ENCODE peak calls at places on chromosomes 11 and 22, in four cellular contexts. One of them, this sample, is unnamed.

GRCh38 chr11:34243620-34244493 is 114.0 kb downstream of the ABTB2 start:
- DNase-seq in GM12878: peak; percentile 86
- DNase-seq in kidney: no peak
- DNase-seq in endothelial cell of umbilical vein: no peak
- DNase-seq in this sample: peak; percentile 83

GRCh38 chr11:11078344-11078743 is 220.5 kb upstream of the ZBED5 start:
- DNase-seq in GM12878: no peak
- DNase-seq in kidney: no peak
- DNase-seq in endothelial cell of umbilical vein: no peak
- DNase-seq in this sample: no peak

GRCh38 chr11:1005913-1006312 is 30.6 kb downstream of the MUC6 start:
- DNase-seq in GM12878: no peak
- DNase-seq in kidney: no peak
- DNase-seq in endothelial cell of umbilical vein: no peak
- DNase-seq in this sample: no peak

GRCh38 chr22:43824724-43825485 is 12.8 kb upstream of the EFCAB6 start:
- DNase-seq in GM12878: no peak
- DNase-seq in kidney: peak; percentile 61
- DNase-seq in endothelial cell of umbilical vein: no peak
- DNase-seq in this sample: no peak

GRCh38 chr11:118267486-118267885 is 3.4 kb upstream of the MPZL2 start:
- DNase-seq in GM12878: no peak
- DNase-seq in kidney: no peak
- DNase-seq in endothelial cell of umbilical vein: no peak
- DNase-seq in this sample: no peak

GRCh38 chr22:22616636-22617035 is 27.8 kb upstream of the GGTLC2 start:
- DNase-seq in GM12878: peak; percentile 61
- DNase-seq in kidney: no peak
- DNase-seq in endothelial cell of umbilical vein: no peak
- DNase-seq in this sample: no peak

GRCh38 chr11:125942276-125942611 is 3.6 kb upstream of the VSIG10L2 start:
- DNase-seq in GM12878: no peak
- DNase-seq in kidney: no peak
- DNase-seq in endothelial cell of umbilical vein: no peak
- DNase-seq in this sample: no peak

GRCh38 chr11:70064011-70064725 is 13.9 kb upstream of the ANO1 start:
- DNase-seq in GM12878: no peak
- DNase-seq in kidney: no peak
- DNase-seq in endothelial cell of umbilical vein: no peak
- DNase-seq in this sample: peak; percentile 10

GRCh38 chr11:131859811-131860210 is 489.4 kb downstream of the NTM start:
- DNase-seq in GM12878: no peak
- DNase-seq in kidney: no peak
- DNase-seq in endothelial cell of umbilical vein: peak; percentile 90
- DNase-seq in this sample: no peak

GRCh38 chr11:63762662-63763505 is 5.7 kb downstream of the ZFTA start:
- DNase-seq in GM12878: no peak
- DNase-seq in kidney: peak; percentile 82
- DNase-seq in endothelial cell of umbilical vein: peak; percentile 20
- DNase-seq in this sample: peak; percentile 64

GRCh38 chr22:45857519-45857918 is 119.4 kb downstream of the WNT7B start:
- DNase-seq in GM12878: no peak
- DNase-seq in kidney: no peak
- DNase-seq in endothelial cell of umbilical vein: no peak
- DNase-seq in this sample: no peak

GRCh38 chr11:68014157-68014965 is 4.2 kb downstream of the ALDH3B1 start:
- DNase-seq in GM12878: no peak
- DNase-seq in kidney: peak; percentile 94
- DNase-seq in endothelial cell of umbilical vein: peak; percentile 86
- DNase-seq in this sample: peak; percentile 80

GRCh38 chr11:125390949-125391348 is 105.1 kb downstream of the FEZ1 start:
- DNase-seq in GM12878: no peak
- DNase-seq in kidney: no peak
- DNase-seq in endothelial cell of umbilical vein: peak; percentile 79
- DNase-seq in this sample: no peak

GRCh38 chr22:46010177-46010867 is 33.4 kb upstream of the WNT7B start:
- DNase-seq in GM12878: no peak
- DNase-seq in kidney: peak; percentile 89
- DNase-seq in endothelial cell of umbilical vein: no peak
- DNase-seq in this sample: no peak

GRCh38 chr11:24755260-24755839 is 258.5 kb downstream of the LUZP2 start:
- DNase-seq in GM12878: no peak
- DNase-seq in kidney: no peak
- DNase-seq in endothelial cell of umbilical vein: no peak
- DNase-seq in this sample: no peak

GRCh38 chr22:28018461-28018927 is 99.4 kb upstream of the PITPNB start:
- DNase-seq in GM12878: no peak
- DNase-seq in kidney: peak; percentile 51
- DNase-seq in endothelial cell of umbilical vein: no peak
- DNase-seq in this sample: no peak

GRCh38 chr11:102572537-102573220 is 42.1 kb upstream of the MMP7 start:
- DNase-seq in GM12878: no peak
- DNase-seq in kidney: no peak
- DNase-seq in endothelial cell of umbilical vein: no peak
- DNase-seq in this sample: no peak

GRCh38 chr22:50252081-50253045 is 1.3 kb upstream of the HDAC10 start:
- DNase-seq in GM12878: no peak
- DNase-seq in kidney: peak; percentile 93
- DNase-seq in endothelial cell of umbilical vein: peak; percentile 67
- DNase-seq in this sample: peak; percentile 85

GRCh38 chr22:36253523-36254490 is 874 bp downstream of the APOL1 start:
- DNase-seq in GM12878: no peak
- DNase-seq in kidney: peak; percentile 63
- DNase-seq in endothelial cell of umbilical vein: no peak
- DNase-seq in this sample: no peak

GRCh38 chr11:47599821-47600377 is 5.7 kb upstream of the C1QTNF4 start:
- DNase-seq in GM12878: no peak
- DNase-seq in kidney: no peak
- DNase-seq in endothelial cell of umbilical vein: no peak
- DNase-seq in this sample: no peak

GRCh38 chr22:50283821-50284220 is 13.6 kb upstream of the MAPK11 start:
- DNase-seq in GM12878: no peak
- DNase-seq in kidney: no peak
- DNase-seq in endothelial cell of umbilical vein: no peak
- DNase-seq in this sample: no peak

GRCh38 chr11:36426226-36426848 is 83.7 kb downstream of the TRAF6 start:
- DNase-seq in GM12878: no peak
- DNase-seq in kidney: no peak
- DNase-seq in endothelial cell of umbilical vein: no peak
- DNase-seq in this sample: no peak

GRCh38 chr11:10908215-10908990 is 50.5 kb upstream of the ZBED5 start:
- DNase-seq in GM12878: no peak
- DNase-seq in kidney: no peak
- DNase-seq in endothelial cell of umbilical vein: no peak
- DNase-seq in this sample: no peak

GRCh38 chr11:3738241-3738640 is 59.1 kb downstream of the NUP98 start:
- DNase-seq in GM12878: no peak
- DNase-seq in kidney: no peak
- DNase-seq in endothelial cell of umbilical vein: no peak
- DNase-seq in this sample: no peak

GRCh38 chr22:21755855-21756284 is 20.3 kb upstream of the YPEL1 start:
- DNase-seq in GM12878: peak; percentile 57
- DNase-seq in kidney: no peak
- DNase-seq in endothelial cell of umbilical vein: peak; percentile 49
- DNase-seq in this sample: no peak

GRCh38 chr22:38180841-38181452 is 683 bp downstream of the PLA2G6 start:
- DNase-seq in GM12878: no peak
- DNase-seq in kidney: peak; percentile 81
- DNase-seq in endothelial cell of umbilical vein: peak; percentile 40
- DNase-seq in this sample: peak; percentile 83

GRCh38 chr22:47591709-47592108 is 829.3 kb downstream of the TBC1D22A start:
- DNase-seq in GM12878: no peak
- DNase-seq in kidney: no peak
- DNase-seq in endothelial cell of umbilical vein: no peak
- DNase-seq in this sample: no peak

DNA sequence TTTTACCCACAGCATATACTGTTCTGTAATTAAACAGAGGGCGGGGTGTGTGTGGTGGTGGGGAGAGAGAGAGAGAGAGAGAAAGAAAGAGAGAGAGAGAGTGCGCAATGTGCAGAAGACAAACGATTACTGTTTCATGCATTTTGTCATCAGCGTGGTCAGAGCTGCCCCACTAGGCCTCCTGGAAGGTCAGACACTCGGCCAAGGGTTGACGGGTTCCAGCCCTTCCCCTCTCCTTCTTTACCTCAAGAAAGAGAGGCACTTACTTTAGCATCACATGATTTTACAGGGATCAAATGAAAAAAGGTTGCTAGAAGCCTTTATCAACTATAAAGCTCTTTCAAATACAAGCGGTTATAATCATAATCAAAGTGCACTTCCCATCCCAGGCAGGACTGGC is 269.2 kb upstream of the SORL1-AS1 start:
- DNase-seq in GM12878: no peak
- DNase-seq in kidney: no peak
- DNase-seq in endothelial cell of umbilical vein: no peak
- DNase-seq in this sample: no peak
- H3K9ac ChIP-seq in GM12878: no peak overlapping the region
- H3K9ac ChIP-seq in kidney: no peak overlapping the region
- H3K9ac ChIP-seq in endothelial cell of umbilical vein: peak overlapping the region; percentile 56
- H3K9ac ChIP-seq in this sample: no peak overlapping the region

GRCh38 chr11:12179019-12179418 is 68.6 kb downstream of the MICAL2 start:
- DNase-seq in GM12878: no peak
- DNase-seq in kidney: no peak
- DNase-seq in endothelial cell of umbilical vein: no peak
- DNase-seq in this sample: peak; percentile 80
- TF ChIP-seq CTCF in GM12878: no peak
- TF ChIP-seq CTCF in kidney: no peak
- TF ChIP-seq CTCF in endothelial cell of umbilical vein: no peak
- TF ChIP-seq CTCF in this sample: no peak

DNA sequence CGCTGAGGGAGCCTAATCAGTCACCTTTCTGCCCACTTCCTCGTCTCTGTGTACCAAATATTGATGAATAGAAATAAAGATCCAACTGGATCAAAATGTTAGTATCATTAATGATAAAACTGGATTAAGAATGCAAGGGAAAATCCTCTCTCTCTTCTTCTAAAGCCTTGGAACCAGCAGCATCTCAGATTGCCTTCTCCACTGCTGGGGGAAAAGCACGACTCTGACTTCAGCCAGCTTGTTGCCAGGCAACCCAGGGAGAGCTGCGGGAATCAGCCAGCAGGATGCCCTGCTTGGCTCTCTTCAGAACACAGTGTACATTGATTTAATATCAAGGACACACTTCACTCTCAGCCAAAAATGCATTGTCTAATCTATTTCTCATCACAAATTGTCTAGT is 28.8 kb upstream of the VWA5A start:
- DNase-seq in GM12878: no peak
- DNase-seq in kidney: no peak
- DNase-seq in endothelial cell of umbilical vein: no peak
- DNase-seq in this sample: no peak
- H3K9ac ChIP-seq in GM12878: no peak overlapping the region
- H3K9ac ChIP-seq in kidney: no peak overlapping the region
- H3K9ac ChIP-seq in endothelial cell of umbilical vein: no peak overlapping the region
- H3K9ac ChIP-seq in this sample: no peak overlapping the region

GRCh38 chr11:72553748-72554147 is 119.4 kb upstream of the CLPB start:
- DNase-seq in GM12878: no peak
- DNase-seq in kidney: no peak
- DNase-seq in endothelial cell of umbilical vein: no peak
- DNase-seq in this sample: no peak
- TF ChIP-seq CTCF in GM12878: peak; percentile 34
- TF ChIP-seq CTCF in kidney: no peak
- TF ChIP-seq CTCF in endothelial cell of umbilical vein: peak; percentile 19
- TF ChIP-seq CTCF in this sample: no peak

This sample was measured in colonic mucosa.